ENCODE peak calls at places on chromosomes 11 and 22, in four cellular contexts. H is body of pancreas, Z is IMR-90, F is BJ. S is an unnamed sample. For H3K36me3, the result is how much of the 10 kb centered on the place peaks cover.

GRCh38 chr11:9803685-9804413 is 140.0 kb downstream of the SWAP70 start:
- DNase-seq in Z (peak), F (no peak), H (no peak), S (no peak)

GRCh38 chr11:16809901-16810668 is 71.6 kb downstream of the C11orf58 start:
- DNase-seq in Z (peak), H (peak), F (no peak), S (no peak)

GRCh38 chr11:26620282-26621045 is 48.4 kb upstream of the MUC15 start:
- DNase-seq in H (no peak), F (no peak), Z (no peak), S (no peak)

GRCh38 chr22:49014227-49015201 is 813.2 kb downstream of the BRD1 start:
- DNase-seq in H (no peak), F (no peak), Z (no peak), S (no peak)

GRCh38 chr11:62124186-62125113 is 639 bp downstream of the INCENP start:
- DNase-seq in H (peak), Z (peak), F (no peak), S (peak)

GRCh38 chr11:11442791-11443190 is 89.7 kb upstream of the CSNK2A3 start:
- DNase-seq in F (no peak), H (no peak), Z (no peak), S (no peak)

GRCh38 chr22:50039669-50040458 is 18.2 kb downstream of the TTLL8 start:
- DNase-seq in Z (no peak), H (no peak), F (no peak), S (no peak)

GRCh38 chr11:12330491-12331231 is 46.7 kb upstream of the PARVA start:
- DNase-seq in Z (peak), F (no peak), H (no peak), S (no peak)

GRCh38 chr11:36376888-36377758 is 81.0 kb downstream of the PRR5L start:
- DNase-seq in Z (peak), H (peak), F (no peak), S (peak)

GRCh38 chr11:134939046-134939445 is 527.0 kb upstream of the B3GAT1 start:
- DNase-seq in F (no peak), Z (no peak), H (no peak), S (no peak)

GRCh38 chr11:75611823-75612222 is 49.8 kb downstream of the SERPINH1 start:
- DNase-seq in H (no peak), F (no peak), Z (no peak), S (no peak)

GRCh38 chr22:27534720-27535125 is 266.8 kb downstream of the MN1 start:
- DNase-seq in Z (peak), H (no peak), F (peak), S (no peak)

GRCh38 chr11:76653674-76654309 is 16.8 kb downstream of the LRRC32 start:
- DNase-seq in Z (peak), F (peak), H (peak), S (no peak)

GRCh38 chr11:47083913-47084312 is 92.8 kb downstream of the ARFGAP2 start:
- DNase-seq in Z (peak), H (no peak), F (peak), S (no peak)

GRCh38 chr11:70885721-70886305 is 366.6 kb downstream of the SHANK2 start:
- DNase-seq in F (no peak), H (no peak), Z (peak), S (no peak)

GRCh38 chr11:71339178-71339881 is 87.0 kb upstream of the SHANK2 start:
- DNase-seq in H (no peak), F (no peak), Z (no peak), S (no peak)

GRCh38 chr11:130588471-130588870 is 140.0 kb downstream of the ADAMTS15 start:
- DNase-seq in F (no peak), Z (no peak), H (no peak), S (no peak)

GRCh38 chr11:35893796-35894475 is 49.9 kb upstream of the LDLRAD3 start:
- DNase-seq in F (peak), H (peak), Z (peak), S (peak)

GRCh38 chr11:126341760-126342161 is 13.7 kb upstream of the ST3GAL4 start:
- DNase-seq in F (no peak), Z (peak), H (no peak), S (peak)

GRCh38 chr22:39318507-39319283 is 728 bp downstream of the RPL3 start:
- DNase-seq in Z (no peak), H (no peak), F (no peak), S (no peak)

GRCh38 chr22:11613898-11614755 is 3913.9 kb upstream of the OR11H1 start:
- DNase-seq in Z (no peak), F (no peak), H (no peak), S (no peak)

GRCh38 chr11:115612331-115612730 is 108.1 kb upstream of the CADM1 start:
- DNase-seq in F (no peak), H (no peak), Z (peak), S (no peak)

GRCh38 chr11:110362916-110363574 is 66.6 kb upstream of the RDX start:
- DNase-seq in H (peak), Z (no peak), F (no peak), S (peak)

GRCh38 chr11:9573775-9574555 is 495 bp downstream of the WEE1 start:
- DNase-seq in H (peak), F (no peak), Z (no peak), S (peak)

GRCh38 chr11:131868769-131869482 is 498.5 kb downstream of the NTM start:
- DNase-seq in H (no peak), Z (peak), F (no peak), S (no peak)

GRCh38 chr11:726278-726915 is 20.4 kb downstream of the EPS8L2 start:
- DNase-seq in Z (peak), F (no peak), H (peak), S (peak)

GRCh38 chr22:45190473-45190872 is 26.7 kb downstream of the NUP50 start:
- DNase-seq in F (no peak), H (no peak), Z (no peak), S (no peak)

GRCh38 chr11:71116435-71117040 is 135.8 kb downstream of the SHANK2 start:
- DNase-seq in H (no peak), Z (no peak), F (no peak), S (no peak)

GRCh38 chr11:122633219-122633829 is 22.2 kb upstream of the UBASH3B start:
- DNase-seq in H (peak), F (no peak), Z (peak), S (no peak)

GRCh38 chr11:118382954-118383353 is 18.5 kb upstream of the ATP5MG start:
- DNase-seq in H (no peak), F (no peak), Z (no peak), S (no peak)
- H3K36me3 ChIP-seq in H (half or more), F (under half), Z (under half), S (under half)

DNA sequence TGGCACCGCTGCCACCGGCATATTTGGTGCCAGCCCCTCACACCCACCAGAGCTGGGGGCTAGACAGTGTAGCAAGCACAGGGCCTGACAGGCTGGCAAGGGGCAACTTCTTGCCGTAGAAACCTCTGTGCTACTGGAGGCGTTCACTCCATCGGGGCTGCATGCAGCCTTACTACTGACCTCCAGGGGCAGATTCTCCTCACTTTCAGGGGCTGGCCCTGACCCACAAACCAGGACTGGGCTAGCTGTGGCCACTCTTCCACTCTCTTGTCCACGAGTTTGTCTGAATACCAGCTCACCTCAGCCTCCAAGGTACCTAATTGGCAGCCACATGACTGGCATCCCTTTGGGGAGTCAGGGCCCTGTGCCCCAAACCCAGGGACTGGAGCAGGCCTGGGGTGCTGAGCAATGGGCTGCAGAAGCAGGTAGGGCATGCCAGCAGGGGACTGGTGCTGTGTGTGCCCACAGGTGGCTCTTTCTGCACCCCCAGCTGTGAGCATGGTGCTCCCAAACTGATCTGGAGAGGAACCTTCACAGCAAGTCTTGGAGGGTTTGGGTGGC is 2.1 kb upstream of the LMO1 start:
- DNase-seq in Z (no peak), H (no peak), F (no peak), S (peak)
- TF ChIP-seq CTCF in Z (no peak), H (peak), F (no peak), S (no peak)

GRCh38 chr22:21761086-21761485 is 25.5 kb upstream of the YPEL1 start:
- DNase-seq in F (no peak), H (no peak), Z (peak), S (no peak)
- H3K36me3 ChIP-seq in F (under half), H (under half), Z (under half), S (under half)

GRCh38 chr22:22878211-22878570 is 9.4 kb upstream of the IGLL5 start:
- DNase-seq in H (no peak), F (no peak), Z (no peak), S (no peak)

GRCh38 chr22:22877523-22878210 is 9.9 kb upstream of the IGLL5 start:
- DNase-seq in Z (peak), F (no peak), H (peak), S (peak)

GRCh38 chr22:22880645-22881044 is 7.0 kb upstream of the IGLL5 start:
- DNase-seq in H (no peak), F (no peak), Z (no peak), S (no peak)

GRCh38 chr22:22879675-22880029 is 8.0 kb upstream of the IGLL5 start:
- DNase-seq in H (no peak), F (no peak), Z (no peak), S (no peak)

DNA sequence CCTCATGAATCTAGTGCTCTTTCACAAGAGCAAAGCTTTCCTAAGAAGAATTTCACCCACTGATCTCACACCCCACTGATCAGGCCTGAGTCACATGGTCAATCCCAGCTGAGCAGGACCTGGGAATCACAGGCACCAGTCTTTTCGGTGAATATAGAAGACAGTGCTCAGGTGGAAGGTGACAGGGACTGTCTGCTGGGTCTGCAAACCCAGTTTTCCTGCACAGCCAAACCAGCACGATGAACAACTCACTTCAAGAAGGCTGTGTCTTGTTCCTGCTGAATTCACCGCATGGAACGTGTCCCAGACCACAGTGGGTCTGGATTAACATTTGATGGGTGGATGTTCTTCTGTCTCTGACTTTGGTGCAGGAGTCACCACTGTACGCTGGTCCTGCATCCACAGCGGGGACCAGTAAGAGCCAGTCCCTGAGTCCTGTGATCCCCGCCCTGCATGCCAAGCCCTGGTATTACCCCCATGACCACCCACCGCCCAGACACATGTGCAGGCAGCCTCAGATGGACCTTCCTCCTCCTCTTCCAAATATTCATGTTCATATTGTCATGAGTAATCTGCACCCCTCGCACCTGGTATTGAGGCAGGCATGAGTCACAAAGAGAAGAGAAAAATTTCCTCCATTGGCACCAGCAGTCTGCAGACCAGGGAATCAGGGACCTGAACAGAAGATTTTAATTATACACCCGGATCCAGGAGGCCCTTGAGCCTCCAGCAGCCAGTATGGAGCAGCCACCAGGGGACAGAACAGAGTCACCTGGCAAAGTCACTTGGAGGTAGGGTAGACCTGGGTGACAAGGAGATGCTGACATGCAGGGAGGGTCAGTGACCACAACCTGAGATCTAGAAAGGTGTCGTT is 8.6 kb upstream of the IGLL5 start:
- DNase-seq in H (no peak), F (no peak), Z (no peak), S (no peak)
- TF ChIP-seq CTCF in H (no peak), F (no peak), Z (no peak), S (peak)

GRCh38 chr22:37617431-37617830 is 8.8 kb downstream of the GGA1 start:
- DNase-seq in F (no peak), H (no peak), Z (no peak), S (no peak)
- H3K36me3 ChIP-seq in F (under half), H (under half), Z (under half), S (under half)

GRCh38 chr22:46444390-46444854 is 93.0 kb downstream of the CELSR1 start:
- DNase-seq in H (no peak), F (no peak), Z (no peak), S (no peak)
- TF ChIP-seq CTCF in H (no peak), F (peak), Z (no peak), S (no peak)

DNA sequence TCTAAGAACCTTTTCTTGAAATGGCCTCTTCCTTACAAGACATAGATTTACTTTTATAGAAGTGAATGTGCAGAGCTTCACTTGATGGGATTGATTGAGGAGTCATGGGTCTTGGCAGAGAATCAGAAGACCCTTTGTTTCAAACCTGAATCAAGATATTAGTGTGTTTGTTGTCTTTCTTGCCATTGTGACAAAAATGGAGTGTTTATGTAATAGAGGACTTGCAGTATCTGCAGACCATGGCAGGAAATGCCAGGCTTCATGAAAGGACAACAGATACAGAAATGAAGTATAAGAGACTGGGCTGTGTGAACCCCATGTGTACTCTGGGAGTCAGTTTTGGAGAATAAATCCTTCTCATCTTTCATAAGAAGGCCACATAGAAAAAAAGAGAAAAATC is 72.9 kb upstream of the HORMAD2 start:
- DNase-seq in F (no peak), H (no peak), Z (no peak), S (no peak)
- H3K36me3 ChIP-seq in F (under half), H (under half), Z (under half), S (under half)

GRCh38 chr11:1869427-1870325 is 16.8 kb downstream of the LSP1 start:
- DNase-seq in H (no peak), Z (no peak), F (no peak), S (peak)
- TF ChIP-seq CTCF in H (no peak), Z (no peak), F (no peak), S (peak)

GRCh38 chr11:69652999-69653398 is 12.0 kb downstream of the CCND1 start:
- DNase-seq in H (no peak), F (no peak), Z (no peak), S (peak)
- H3K36me3 ChIP-seq in H (under half), F (under half), Z (half or more), S (under half)

GRCh38 chr11:120182790-120183491 is 27.9 kb upstream of the OAF start:
- DNase-seq in Z (no peak), F (no peak), H (peak), S (peak)
- TF ChIP-seq CTCF in Z (peak), F (peak), H (peak), S (peak)